ENCODE peak calls at places on chromosomes 7 and 10, in five cellular contexts. One of them, this sample, is unnamed.

GRCh38 chr7:80018941-80019808 is 115.5 kb upstream of the GNAI1 start:
- DNase-seq in breast epithelium: no peak
- DNase-seq in suprapubic skin: no peak
- DNase-seq in upper lobe of right lung: no peak
- DNase-seq in ovary: peak; percentile 45
- DNase-seq in this sample: no peak

GRCh38 chr10:4776234-4776638 is 49.8 kb upstream of the AKR1E2 start:
- DNase-seq in breast epithelium: no peak
- DNase-seq in suprapubic skin: no peak
- DNase-seq in upper lobe of right lung: no peak
- DNase-seq in ovary: no peak
- DNase-seq in this sample: no peak

GRCh38 chr10:117175215-117175900 is 21.9 kb upstream of the KCNK18 start:
- DNase-seq in breast epithelium: no peak
- DNase-seq in suprapubic skin: no peak
- DNase-seq in upper lobe of right lung: peak; percentile 70
- DNase-seq in ovary: peak; percentile 44
- DNase-seq in this sample: no peak

GRCh38 chr7:71723859-71724258 is 591.9 kb downstream of the GALNT17 start:
- DNase-seq in breast epithelium: no peak
- DNase-seq in suprapubic skin: no peak
- DNase-seq in upper lobe of right lung: no peak
- DNase-seq in ovary: no peak
- DNase-seq in this sample: no peak

GRCh38 chr7:128672927-128673517 is 930 bp downstream of the GARIN1A start:
- DNase-seq in breast epithelium: no peak
- DNase-seq in suprapubic skin: no peak
- DNase-seq in upper lobe of right lung: no peak
- DNase-seq in ovary: no peak
- DNase-seq in this sample: no peak

GRCh38 chr10:97336942-97337719 is 2.6 kb upstream of the FRAT2 start:
- DNase-seq in breast epithelium: peak; percentile 83
- DNase-seq in suprapubic skin: no peak
- DNase-seq in upper lobe of right lung: no peak
- DNase-seq in ovary: no peak
- DNase-seq in this sample: no peak

GRCh38 chr7:101486056-101486763 is 123.5 kb downstream of the COL26A1 start:
- DNase-seq in breast epithelium: no peak
- DNase-seq in suprapubic skin: no peak
- DNase-seq in upper lobe of right lung: no peak
- DNase-seq in ovary: no peak
- DNase-seq in this sample: no peak

GRCh38 chr7:75842836-75843446 is 29.3 kb upstream of the CCL24 start:
- DNase-seq in breast epithelium: no peak
- DNase-seq in suprapubic skin: no peak
- DNase-seq in upper lobe of right lung: no peak
- DNase-seq in ovary: peak; percentile 41
- DNase-seq in this sample: no peak

GRCh38 chr7:134943785-134944400 is 42.4 kb upstream of the AGBL3 start:
- DNase-seq in breast epithelium: no peak
- DNase-seq in suprapubic skin: no peak
- DNase-seq in upper lobe of right lung: no peak
- DNase-seq in ovary: no peak
- DNase-seq in this sample: no peak

GRCh38 chr10:16828731-16829175 is 11.5 kb upstream of the RSU1 start:
- DNase-seq in breast epithelium: no peak
- DNase-seq in suprapubic skin: no peak
- DNase-seq in upper lobe of right lung: no peak
- DNase-seq in ovary: no peak
- DNase-seq in this sample: peak; percentile 76

GRCh38 chr7:131642429-131642828 is 86.0 kb upstream of the PODXL start:
- DNase-seq in breast epithelium: no peak
- DNase-seq in suprapubic skin: no peak
- DNase-seq in upper lobe of right lung: no peak
- DNase-seq in ovary: no peak
- DNase-seq in this sample: no peak

GRCh38 chr7:105000190-105000589 is 13.8 kb upstream of the KMT2E start:
- DNase-seq in breast epithelium: no peak
- DNase-seq in suprapubic skin: no peak
- DNase-seq in upper lobe of right lung: no peak
- DNase-seq in ovary: no peak
- DNase-seq in this sample: no peak

GRCh38 chr7:129433823-129434171 is 435 bp upstream of the STRIP2 start:
- DNase-seq in breast epithelium: no peak
- DNase-seq in suprapubic skin: no peak
- DNase-seq in upper lobe of right lung: no peak
- DNase-seq in ovary: no peak
- DNase-seq in this sample: no peak

GRCh38 chr7:107934991-107935770 is 44.2 kb downstream of the DLD start:
- DNase-seq in breast epithelium: no peak
- DNase-seq in suprapubic skin: no peak
- DNase-seq in upper lobe of right lung: no peak
- DNase-seq in ovary: no peak
- DNase-seq in this sample: no peak

GRCh38 chr10:75773813-75774547 is 342.6 kb downstream of the LRMDA start:
- DNase-seq in breast epithelium: no peak
- DNase-seq in suprapubic skin: no peak
- DNase-seq in upper lobe of right lung: no peak
- DNase-seq in ovary: no peak
- DNase-seq in this sample: no peak

GRCh38 chr10:61399386-61399785 is 53.8 kb downstream of the TMEM26 start:
- DNase-seq in breast epithelium: no peak
- DNase-seq in suprapubic skin: no peak
- DNase-seq in upper lobe of right lung: no peak
- DNase-seq in ovary: no peak
- DNase-seq in this sample: no peak

GRCh38 chr10:77084431-77085144 is 553.0 kb downstream of the KCNMA1 start:
- DNase-seq in breast epithelium: no peak
- DNase-seq in suprapubic skin: no peak
- DNase-seq in upper lobe of right lung: no peak
- DNase-seq in ovary: peak; percentile 80
- DNase-seq in this sample: no peak

GRCh38 chr10:77080361-77081027 is 557.1 kb downstream of the KCNMA1 start:
- DNase-seq in breast epithelium: no peak
- DNase-seq in suprapubic skin: no peak
- DNase-seq in upper lobe of right lung: no peak
- DNase-seq in ovary: no peak
- DNase-seq in this sample: no peak

GRCh38 chr10:77081411-77082010 is 556.1 kb downstream of the KCNMA1 start:
- DNase-seq in breast epithelium: no peak
- DNase-seq in suprapubic skin: no peak
- DNase-seq in upper lobe of right lung: no peak
- DNase-seq in ovary: no peak
- DNase-seq in this sample: no peak

GRCh38 chr10:77085344-77085743 is 552.3 kb downstream of the KCNMA1 start:
- DNase-seq in breast epithelium: no peak
- DNase-seq in suprapubic skin: no peak
- DNase-seq in upper lobe of right lung: no peak
- DNase-seq in ovary: no peak
- DNase-seq in this sample: no peak

DNA sequence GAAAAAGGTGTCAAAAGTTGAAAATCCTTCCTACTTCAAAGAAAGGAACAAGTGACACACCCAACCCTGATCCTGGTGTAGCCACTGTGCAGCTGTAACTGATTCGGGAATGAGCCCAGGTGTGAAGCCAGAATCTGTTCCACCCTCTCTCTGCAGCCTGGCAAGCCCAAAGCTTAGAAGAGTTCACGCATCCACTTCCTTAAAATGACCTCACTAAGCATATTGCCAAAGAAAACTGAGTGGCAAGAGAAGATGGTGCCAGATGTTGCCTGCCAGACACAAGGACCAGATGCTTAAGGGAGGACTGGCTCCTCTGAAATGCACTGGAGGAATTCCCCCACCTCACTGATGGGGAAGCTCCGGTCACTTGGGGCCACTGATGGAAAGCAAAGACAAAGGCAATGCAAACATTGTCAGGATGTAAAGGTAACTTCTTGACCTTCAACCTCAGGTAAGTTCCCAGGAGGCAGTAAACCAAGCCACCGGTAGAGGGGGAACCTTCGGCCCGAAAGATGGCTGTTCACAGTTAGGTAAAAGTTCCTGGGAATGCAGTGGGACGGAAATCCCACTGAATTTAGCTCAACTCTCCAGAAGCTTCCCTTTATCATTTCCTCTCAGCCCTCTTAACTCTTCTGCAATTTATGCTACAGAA is 554.9 kb downstream of the KCNMA1 start:
- DNase-seq in breast epithelium: no peak
- DNase-seq in suprapubic skin: no peak
- DNase-seq in upper lobe of right lung: no peak
- DNase-seq in ovary: no peak
- DNase-seq in this sample: no peak
- TF ChIP-seq CTCF in breast epithelium: no peak
- TF ChIP-seq CTCF in suprapubic skin: no peak
- TF ChIP-seq CTCF in upper lobe of right lung: no peak
- TF ChIP-seq CTCF in ovary: no peak
- TF ChIP-seq CTCF in this sample: no peak

GRCh38 chr7:150855046-150855445 is 2.7 kb downstream of the AOC1 start:
- DNase-seq in breast epithelium: no peak
- DNase-seq in suprapubic skin: no peak
- DNase-seq in upper lobe of right lung: peak; percentile 7
- DNase-seq in ovary: no peak
- DNase-seq in this sample: peak; percentile 29

GRCh38 chr7:150856303-150857275 is 4.3 kb downstream of the AOC1 start:
- DNase-seq in breast epithelium: peak; percentile 12
- DNase-seq in suprapubic skin: no peak
- DNase-seq in upper lobe of right lung: no peak
- DNase-seq in ovary: no peak
- DNase-seq in this sample: peak; percentile 45

GRCh38 chr7:150855476-150856302 is 3.4 kb downstream of the AOC1 start:
- DNase-seq in breast epithelium: no peak
- DNase-seq in suprapubic skin: no peak
- DNase-seq in upper lobe of right lung: no peak
- DNase-seq in ovary: no peak
- DNase-seq in this sample: peak; percentile 21

GRCh38 chr7:150858236-150859197 is 6.2 kb downstream of the AOC1 start:
- DNase-seq in breast epithelium: peak; percentile 2
- DNase-seq in suprapubic skin: no peak
- DNase-seq in upper lobe of right lung: no peak
- DNase-seq in ovary: no peak
- DNase-seq in this sample: peak; percentile 43

GRCh38 chr7:150857276-150858055 is 5.1 kb downstream of the AOC1 start:
- DNase-seq in breast epithelium: peak; percentile 10
- DNase-seq in suprapubic skin: no peak
- DNase-seq in upper lobe of right lung: no peak
- DNase-seq in ovary: no peak
- DNase-seq in this sample: peak; percentile 43
- H3K27ac ChIP-seq in breast epithelium: no peak overlapping the region
- H3K27ac ChIP-seq in suprapubic skin: no peak overlapping the region
- H3K27ac ChIP-seq in upper lobe of right lung: no peak overlapping the region
- H3K27ac ChIP-seq in ovary: no peak overlapping the region
- H3K27ac ChIP-seq in this sample: no peak overlapping the region

GRCh38 chr10:96292971-96293909 is 11.0 kb upstream of the DNTT start:
- DNase-seq in breast epithelium: no peak
- DNase-seq in suprapubic skin: no peak
- DNase-seq in upper lobe of right lung: no peak
- DNase-seq in ovary: no peak
- DNase-seq in this sample: no peak
- TF ChIP-seq CTCF in breast epithelium: peak; percentile 57
- TF ChIP-seq CTCF in suprapubic skin: peak; percentile 49
- TF ChIP-seq CTCF in upper lobe of right lung: peak; percentile 71
- TF ChIP-seq CTCF in ovary: peak; percentile 14
- TF ChIP-seq CTCF in this sample: peak; percentile 57

DNA sequence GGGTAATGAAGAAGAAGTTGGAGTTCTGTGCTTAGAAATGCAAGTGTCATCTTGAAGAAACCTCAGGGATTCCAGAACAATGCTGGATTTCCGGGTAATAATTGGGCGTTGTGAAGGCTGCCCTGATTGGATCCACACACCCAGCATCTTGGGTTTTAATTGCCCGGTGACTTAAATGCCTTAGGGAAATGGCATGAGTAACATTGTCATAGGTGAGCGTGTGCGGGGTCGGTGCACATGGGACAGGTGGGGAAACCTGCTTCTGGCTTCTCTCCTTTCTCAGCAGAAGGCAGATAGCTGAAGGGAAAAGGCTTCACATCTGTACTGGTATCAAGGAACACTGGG is 15.2 kb upstream of the CAMK1D start:
- DNase-seq in breast epithelium: no peak
- DNase-seq in suprapubic skin: no peak
- DNase-seq in upper lobe of right lung: no peak
- DNase-seq in ovary: no peak
- DNase-seq in this sample: no peak
- H3K27ac ChIP-seq in breast epithelium: peak overlapping the region; percentile 79
- H3K27ac ChIP-seq in suprapubic skin: peak overlapping the region; percentile 85
- H3K27ac ChIP-seq in upper lobe of right lung: no peak overlapping the region
- H3K27ac ChIP-seq in ovary: no peak overlapping the region
- H3K27ac ChIP-seq in this sample: peak overlapping the region; percentile 84

DNA sequence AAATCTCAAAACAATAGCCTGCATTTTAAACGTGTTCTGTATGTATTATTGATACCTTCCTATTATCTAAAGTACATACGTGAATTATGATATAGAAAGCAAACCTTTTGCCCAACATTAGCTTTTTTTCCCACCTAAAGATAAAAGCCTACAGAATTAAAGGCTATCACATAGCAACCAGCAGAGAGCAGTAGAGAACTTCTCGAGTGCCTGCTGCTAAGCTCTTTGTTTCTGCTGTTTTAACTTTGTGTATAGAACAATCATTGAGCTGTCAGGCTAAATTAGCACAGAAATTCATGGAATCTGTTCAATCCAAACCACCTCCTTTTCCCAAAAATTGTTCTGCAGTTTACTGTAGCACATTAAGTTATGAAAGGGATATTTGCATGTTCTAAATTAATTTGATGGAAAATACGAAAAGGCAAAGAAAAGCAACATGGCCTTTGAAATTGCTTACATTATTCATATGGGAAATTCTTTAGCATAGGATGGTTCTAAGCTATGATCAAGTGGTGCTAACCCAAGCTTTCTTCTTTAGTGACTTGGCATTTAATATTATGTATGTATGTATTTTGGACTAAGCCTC is 1288.5 kb downstream of the GATA3 start:
- DNase-seq in breast epithelium: no peak
- DNase-seq in suprapubic skin: no peak
- DNase-seq in upper lobe of right lung: no peak
- DNase-seq in ovary: no peak
- DNase-seq in this sample: no peak
- TF ChIP-seq CTCF in breast epithelium: peak; percentile 64
- TF ChIP-seq CTCF in suprapubic skin: peak; percentile 58
- TF ChIP-seq CTCF in upper lobe of right lung: peak; percentile 58
- TF ChIP-seq CTCF in ovary: peak; percentile 57
- TF ChIP-seq CTCF in this sample: peak; percentile 44

GRCh38 chr7:74289660-74290589 is 718 bp downstream of the CLIP2 start:
- DNase-seq in breast epithelium: no peak
- DNase-seq in suprapubic skin: peak; percentile 82
- DNase-seq in upper lobe of right lung: peak; percentile 76
- DNase-seq in ovary: peak; percentile 64
- DNase-seq in this sample: no peak
- H3K27ac ChIP-seq in breast epithelium: peak overlapping the region; percentile 58
- H3K27ac ChIP-seq in suprapubic skin: peak overlapping the region; percentile 81
- H3K27ac ChIP-seq in upper lobe of right lung: no peak overlapping the region
- H3K27ac ChIP-seq in ovary: peak overlapping the region; percentile 21
- H3K27ac ChIP-seq in this sample: peak overlapping the region; percentile 86

GRCh38 chr10:100637785-100638184 is 102.0 kb downstream of the HIF1AN start:
- DNase-seq in breast epithelium: no peak
- DNase-seq in suprapubic skin: no peak
- DNase-seq in upper lobe of right lung: no peak
- DNase-seq in ovary: no peak
- DNase-seq in this sample: no peak
- TF ChIP-seq CTCF in breast epithelium: no peak
- TF ChIP-seq CTCF in suprapubic skin: peak; percentile 19
- TF ChIP-seq CTCF in upper lobe of right lung: no peak
- TF ChIP-seq CTCF in ovary: no peak
- TF ChIP-seq CTCF in this sample: no peak

This sample was measured in coronary artery.